ENCODE peak calls at places on chromosomes 3 and 15, in ten cellular contexts. Z is A549, G is body of pancreas, T is brain microvascular endothelial cell, C is OCI-LY7, N is H9, W is breast epithelium, R is mammary epithelial cell, Q is left ventricle myocardium inferior, F is upper lobe of right lung. Y is an unnamed sample.

GRCh38 chr15:90701048-90701447 is 16.1 kb upstream of the BLM start:
- DNase-seq in R (no peak), G (no peak), W (no peak), C (no peak), Q (no peak), F (no peak), T (no peak), N (no peak), Z (no peak), Y (no peak)

GRCh38 chr3:159994182-159994581 is 5.5 kb downstream of the IL12A start:
- DNase-seq in T (no peak), W (no peak), N (no peak), R (no peak), F (no peak), Z (no peak), C (no peak), G (no peak), Q (no peak), Y (no peak)

GRCh38 chr15:60972301-60972700 is 256.8 kb downstream of the RORA start:
- DNase-seq in G (no peak), W (no peak), Q (no peak), C (no peak), F (no peak), N (no peak), T (peak), Z (no peak), R (peak), Y (peak)

GRCh38 chr15:31554261-31554660 is 227.6 kb downstream of the KLF13 start:
- DNase-seq in T (peak), Z (no peak), F (no peak), W (no peak), Q (peak), G (no peak), C (no peak), R (no peak), N (no peak), Y (peak)

GRCh38 chr3:4990061-4990460 is 10.8 kb downstream of the BHLHE40 start:
- DNase-seq in R (no peak), T (no peak), N (no peak), G (no peak), F (no peak), C (no peak), W (no peak), Z (no peak), Q (no peak), Y (no peak)

GRCh38 chr3:69186575-69187093 is 64.2 kb upstream of the LMOD3 start:
- DNase-seq in C (no peak), Z (no peak), G (no peak), W (no peak), R (no peak), N (no peak), Q (no peak), F (no peak), T (no peak), Y (no peak)

GRCh38 chr3:64445318-64446300 is 220.3 kb upstream of the PRICKLE2 start:
- DNase-seq in N (peak), T (peak), Z (peak), F (peak), Q (no peak), R (no peak), W (no peak), C (no peak), G (peak), Y (peak)

GRCh38 chr15:99126195-99126594 is 21.3 kb downstream of the SYNM start:
- DNase-seq in G (no peak), Z (no peak), F (no peak), R (no peak), T (no peak), N (no peak), W (no peak), Q (no peak), C (no peak), Y (no peak)

GRCh38 chr15:31525988-31526665 is 199.5 kb downstream of the KLF13 start:
- DNase-seq in W (no peak), R (no peak), T (no peak), Q (no peak), C (no peak), Z (no peak), F (no peak), N (no peak), G (no peak), Y (no peak)

GRCh38 chr15:57334257-57334656 is 42.0 kb upstream of the CGNL1 start:
- DNase-seq in G (no peak), W (no peak), T (peak), R (peak), N (no peak), Q (no peak), Z (no peak), F (no peak), C (no peak), Y (peak)

GRCh38 chr3:139610886-139611285 is 66.9 kb downstream of the NMNAT3 start:
- DNase-seq in N (no peak), G (no peak), C (no peak), T (no peak), W (no peak), Q (no peak), Z (no peak), R (no peak), F (no peak), Y (no peak)

GRCh38 chr3:141366285-141367037 is 1.8 kb upstream of the ZBTB38 start:
- DNase-seq in R (peak), F (peak), G (peak), Z (peak), W (no peak), C (no peak), T (peak), N (no peak), Q (peak), Y (peak)

GRCh38 chr3:69252631-69253030 is 130.2 kb upstream of the LMOD3 start:
- DNase-seq in W (no peak), Q (no peak), N (no peak), Z (no peak), G (no peak), T (no peak), F (no peak), C (no peak), R (peak), Y (no peak)

GRCh38 chr3:186618318-186618938 is 5.6 kb downstream of the AHSG start:
- DNase-seq in F (no peak), Z (no peak), N (no peak), W (no peak), R (no peak), T (no peak), C (no peak), G (no peak), Q (no peak), Y (no peak)

GRCh38 chr15:91853501-91853967 is at the start of gene SLCO3A1:
- DNase-seq in T (no peak), Q (peak), C (peak), N (peak), Z (peak), F (peak), R (peak), W (no peak), G (peak), Y (peak)

GRCh38 chr3:196975349-196975748 is 6.7 kb upstream of the PIGZ start:
- DNase-seq in N (no peak), T (no peak), G (no peak), W (no peak), Q (no peak), F (no peak), Z (no peak), C (no peak), R (no peak), Y (no peak)

GRCh38 chr3:152087153-152087552 is 181.6 kb upstream of the MBNL1 start:
- DNase-seq in C (no peak), F (no peak), R (no peak), G (no peak), Z (no peak), T (no peak), W (no peak), Q (no peak), N (no peak), Y (no peak)

GRCh38 chr3:73685061-73685460 is 60.3 kb upstream of the PDZRN3 start:
- DNase-seq in G (no peak), C (no peak), Z (no peak), W (no peak), T (no peak), F (no peak), N (no peak), R (no peak), Q (no peak), Y (no peak)

GRCh38 chr3:73681198-73681597 is 56.5 kb upstream of the PDZRN3 start:
- DNase-seq in C (no peak), F (no peak), W (no peak), R (no peak), N (no peak), Q (no peak), Z (no peak), T (no peak), G (no peak), Y (no peak)

GRCh38 chr3:73683706-73684105 is 59.0 kb upstream of the PDZRN3 start:
- DNase-seq in T (no peak), Z (no peak), C (no peak), F (no peak), G (no peak), Q (no peak), N (peak), R (no peak), W (no peak), Y (no peak)

GRCh38 chr3:73680696-73681095 is 56.0 kb upstream of the PDZRN3 start:
- DNase-seq in G (no peak), F (no peak), T (no peak), N (no peak), C (no peak), W (no peak), R (no peak), Z (no peak), Q (no peak), Y (no peak)

GRCh38 chr3:73681610-73682009 is 56.9 kb upstream of the PDZRN3 start:
- DNase-seq in W (no peak), F (no peak), Z (no peak), G (no peak), Q (no peak), R (peak), C (no peak), T (peak), N (no peak), Y (no peak)
- H3K27ac ChIP-seq in W (no peak), F (no peak), Z (no peak), G (no peak), Q (no peak), R (no peak), C (no peak), T (no peak), N (no peak), Y (no peak)

DNA sequence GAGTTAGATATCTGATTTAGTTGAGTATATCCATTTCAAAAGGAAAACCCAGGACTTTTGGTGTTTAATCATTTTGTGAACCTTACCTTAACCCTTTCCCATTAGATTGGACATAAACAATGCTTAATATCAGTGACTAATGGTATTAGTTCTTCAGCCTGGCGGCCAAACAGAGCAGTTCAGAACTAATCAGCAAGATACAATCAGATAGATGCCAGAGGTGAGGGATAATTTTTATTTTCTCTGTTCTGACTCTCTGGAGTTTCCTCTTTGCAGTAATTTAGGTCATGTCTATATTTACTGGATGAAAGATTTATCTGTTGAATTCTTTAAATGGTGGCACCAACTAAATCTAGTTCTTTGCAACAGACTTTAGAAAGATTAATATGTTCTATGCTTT is 337.8 kb downstream of the ROBO2 start:
- DNase-seq in N (no peak), C (no peak), T (no peak), Z (no peak), W (no peak), Q (no peak), F (no peak), R (no peak), G (no peak), Y (no peak)
- TF ChIP-seq CTCF in N (no peak), C (no peak), T (no peak), Z (no peak), W (no peak), Q (no peak), F (no peak), R (no peak), G (no peak), Y (no peak)

GRCh38 chr15:84764989-84765388 is 16.6 kb downstream of the ZNF592 start:
- DNase-seq in T (no peak), R (no peak), F (no peak), G (no peak), Q (no peak), C (no peak), W (no peak), N (no peak), Z (no peak), Y (no peak)

GRCh38 chr15:84762840-84763572 is 14.6 kb downstream of the ZNF592 start:
- DNase-seq in T (no peak), Z (no peak), C (no peak), Q (no peak), F (no peak), N (no peak), G (peak), R (no peak), W (no peak), Y (no peak)

GRCh38 chr15:84766461-84767005 is 18.1 kb downstream of the ZNF592 start:
- DNase-seq in R (peak), Q (no peak), G (no peak), W (no peak), Z (no peak), F (no peak), N (no peak), C (no peak), T (no peak), Y (no peak)

GRCh38 chr15:84765675-84766074 is 17.3 kb downstream of the ZNF592 start:
- DNase-seq in C (no peak), Q (no peak), T (no peak), G (no peak), R (no peak), W (no peak), F (no peak), Z (no peak), N (no peak), Y (no peak)

DNA sequence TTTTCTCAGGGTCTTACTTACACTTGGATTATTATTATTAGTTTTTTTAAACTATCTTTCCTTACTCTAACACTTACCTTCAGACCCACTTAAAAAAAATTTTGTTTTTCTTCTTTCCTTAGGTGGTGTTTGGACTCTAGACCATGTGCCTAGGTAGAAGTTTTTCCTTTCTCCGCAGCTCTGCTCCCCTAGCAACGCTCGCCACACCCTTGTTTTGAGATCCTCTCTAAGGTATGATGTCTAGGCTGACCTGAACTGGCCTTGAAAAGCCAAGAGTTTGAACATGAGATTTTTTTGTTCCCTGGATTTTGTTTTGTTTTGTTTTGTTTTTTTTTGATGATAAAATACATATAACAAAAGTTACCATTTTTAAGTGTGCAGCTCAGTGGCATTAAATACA is 16.2 kb downstream of the ZNF592 start:
- DNase-seq in G (no peak), N (no peak), C (no peak), W (no peak), Q (no peak), R (no peak), Z (no peak), F (no peak), T (no peak), Y (no peak)
- H3K27ac ChIP-seq in G (no peak), N (no peak), C (no peak), W (no peak), Q (no peak), R (no peak), Z (no peak), F (no peak), T (no peak), Y (no peak)

GRCh38 chr3:50365842-50366220 is 6.5 kb upstream of the TMEM115 start:
- DNase-seq in N (no peak), T (no peak), R (no peak), Z (no peak), W (no peak), G (no peak), Q (no peak), C (no peak), F (no peak), Y (no peak)

GRCh38 chr3:50370594-50370993 is 11.3 kb upstream of the TMEM115 start:
- DNase-seq in C (peak), G (no peak), Z (no peak), R (no peak), N (no peak), F (no peak), Q (no peak), W (no peak), T (peak), Y (no peak)

GRCh38 chr3:50369271-50369670 is 9.9 kb upstream of the TMEM115 start:
- DNase-seq in N (no peak), R (no peak), Z (no peak), C (no peak), T (no peak), F (no peak), G (no peak), Q (no peak), W (no peak), Y (no peak)

GRCh38 chr3:50364573-50365079 is 5.3 kb upstream of the TMEM115 start:
- DNase-seq in Q (no peak), R (no peak), G (no peak), W (no peak), T (no peak), F (no peak), C (no peak), N (no peak), Z (no peak), Y (no peak)

DNA sequence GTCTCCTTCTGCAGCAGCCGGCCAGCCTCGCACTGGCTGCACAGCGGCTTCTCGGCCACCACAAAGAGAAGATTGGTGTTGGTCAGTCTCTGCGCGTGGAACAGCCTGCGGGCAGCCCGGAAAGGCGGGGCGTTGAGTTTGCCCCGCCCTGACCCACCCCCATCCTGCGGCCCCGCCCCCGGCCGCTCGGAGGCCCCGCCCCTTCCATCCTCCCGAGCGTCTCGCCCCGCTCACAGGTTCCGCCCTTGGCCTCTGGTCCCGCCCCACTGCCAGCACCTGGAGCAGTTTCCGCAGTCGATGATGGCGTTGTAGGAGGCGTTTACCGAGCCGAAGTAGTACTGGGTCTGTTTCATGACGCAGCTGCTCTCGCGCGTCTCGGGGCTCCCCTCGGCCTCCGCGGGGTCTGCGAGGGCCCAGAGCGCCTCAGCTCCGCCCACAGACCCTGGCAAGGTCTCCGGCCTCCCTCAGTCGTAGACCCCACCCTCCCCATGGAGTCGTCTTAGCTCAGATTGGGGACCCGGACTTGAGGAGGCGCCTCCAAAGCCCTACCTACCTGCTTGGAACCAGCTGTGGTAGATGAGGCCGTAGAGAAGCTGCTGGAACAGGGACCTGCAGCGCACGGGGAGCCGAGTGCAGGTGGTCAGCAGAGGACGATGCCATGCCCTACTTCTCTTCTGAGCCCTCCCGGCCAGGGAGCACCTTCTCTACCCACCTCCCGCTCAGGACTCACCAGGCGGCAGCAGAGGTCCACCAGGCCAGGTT is 5.9 kb upstream of the TMEM115 start:
- DNase-seq in N (peak), C (peak), Z (no peak), W (peak), F (peak), G (peak), T (peak), Q (peak), R (peak), Y (peak)
- TF ChIP-seq CTCF in N (no peak), C (peak), Z (no peak), W (no peak), F (no peak), G (no peak), T (no peak), Q (no peak), R (peak), Y (no peak)

GRCh38 chr15:38455096-38455495 is 1.2 kb downstream of the FAM98B start:
- DNase-seq in R (no peak), W (no peak), Q (no peak), T (no peak), F (no peak), C (no peak), Z (no peak), N (no peak), G (no peak), Y (peak)
- H3K27ac ChIP-seq in R (peak), W (no peak), Q (peak), T (no peak), F (no peak), C (no peak), Z (no peak), N (peak), G (peak), Y (no peak)

GRCh38 chr15:25515633-25516032 is 76.8 kb upstream of the UBE3A start:
- DNase-seq in T (no peak), Z (no peak), R (no peak), Q (no peak), F (no peak), W (no peak), N (no peak), C (no peak), G (no peak), Y (no peak)
- TF ChIP-seq CTCF in T (no peak), Z (no peak), R (no peak), Q (no peak), F (no peak), W (no peak), N (no peak), C (no peak), G (no peak), Y (no peak)

DNA sequence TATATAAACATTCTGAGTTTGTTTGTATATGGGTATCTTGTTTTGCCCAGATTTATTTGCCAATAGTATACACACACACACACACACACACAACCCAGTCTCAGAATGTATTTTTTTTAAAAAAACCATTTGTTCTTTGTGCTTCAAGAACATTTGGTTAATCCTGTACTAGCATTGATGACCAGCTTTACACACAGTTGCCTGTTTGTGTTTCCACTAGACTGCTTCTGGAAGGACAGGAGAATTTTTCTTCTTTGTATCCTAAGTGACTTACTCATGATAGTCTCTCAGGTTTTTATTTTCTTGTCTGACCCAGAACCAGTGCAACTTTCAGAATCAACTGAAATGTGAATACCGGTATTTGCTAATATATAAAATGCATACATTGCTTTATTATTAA is 40.5 kb downstream of the U2SURP start:
- DNase-seq in F (no peak), Q (no peak), N (no peak), Z (no peak), W (no peak), T (no peak), R (no peak), C (no peak), G (no peak), Y (no peak)
- H3K27ac ChIP-seq in F (no peak), Q (no peak), N (no peak), Z (no peak), W (no peak), T (no peak), R (no peak), C (no peak), G (no peak), Y (no peak)

Y was measured in RWPE1.